ENCODE peak calls at places on chromosomes 12 and 14, in nine cellular contexts. B is body of pancreas, U is retinal pigment epithelial cell, W is cardiac muscle cell, H is foreskin fibroblast, G is ovary, N is astrocyte of the spinal cord, C is A549, K is AG09309. J is an unnamed sample.

GRCh38 chr14:94423465-94424056 is 29.0 kb downstream of the SERPINA11 start:
- DNase-seq in B (peak; percentile 81), U (no peak), W (peak; percentile 80), H (peak; percentile 38), G (peak; percentile 34), N (peak; percentile 74), C (peak; percentile 61), K (peak; percentile 28), J (peak; percentile 15)

GRCh38 chr12:94127239-94128131 is 20.9 kb upstream of the PLXNC1 start:
- DNase-seq in B (no peak), U (no peak), W (no peak), H (no peak), G (no peak), N (no peak), C (no peak), K (no peak), J (no peak)

GRCh38 chr14:76894308-76894707 is 68.1 kb downstream of the LRRC74A start:
- DNase-seq in B (no peak), U (no peak), W (no peak), H (no peak), G (no peak), N (no peak), C (no peak), K (no peak), J (no peak)

GRCh38 chr12:25994901-25995625 is 36.6 kb downstream of the RASSF8 start:
- DNase-seq in B (no peak), U (no peak), W (no peak), H (no peak), G (no peak), N (no peak), C (no peak), K (no peak), J (no peak)

GRCh38 chr12:55932546-55932919 is 1.6 kb downstream of the DGKA start:
- DNase-seq in B (peak; percentile 45), U (no peak), W (peak; percentile 44), H (no peak), G (no peak), N (peak; percentile 28), C (no peak), K (no peak), J (no peak)

GRCh38 chr12:94566345-94566744 is 84.0 kb downstream of the TMCC3 start:
- DNase-seq in B (no peak), U (no peak), W (no peak), H (no peak), G (no peak), N (no peak), C (no peak), K (no peak), J (no peak)

GRCh38 chr12:131586761-131587160 is 124.1 kb upstream of the SFSWAP start:
- DNase-seq in B (no peak), U (no peak), W (no peak), H (no peak), G (no peak), N (no peak), C (no peak), K (no peak), J (no peak)

GRCh38 chr12:76863811-76864210 is 15.0 kb downstream of the CSRP2 start:
- DNase-seq in B (no peak), U (no peak), W (no peak), H (peak; percentile 59), G (no peak), N (no peak), C (no peak), K (no peak), J (peak; percentile 27)

GRCh38 chr14:37625597-37626595 is 30.5 kb downstream of the TTC6 start:
- DNase-seq in B (no peak), U (no peak), W (no peak), H (no peak), G (no peak), N (peak; percentile 53), C (no peak), K (no peak), J (no peak)

GRCh38 chr14:103629503-103630121 is 601 bp downstream of the KLC1 start:
- DNase-seq in B (peak; percentile 34), U (no peak), W (peak; percentile 11), H (peak; percentile 33), G (peak; percentile 42), N (no peak), C (peak; percentile 43), K (no peak), J (no peak)

GRCh38 chr12:124804011-124804621 is 59.5 kb downstream of the SCARB1 start:
- DNase-seq in B (peak; percentile 55), U (peak; percentile 77), W (peak; percentile 12), H (no peak), G (peak; percentile 30), N (peak; percentile 13), C (peak; percentile 58), K (no peak), J (peak; percentile 16)

GRCh38 chr14:34604990-34605389 is 25.0 kb downstream of the SNX6 start:
- DNase-seq in B (no peak), U (no peak), W (peak; percentile 39), H (no peak), G (no peak), N (peak; percentile 72), C (peak; percentile 56), K (no peak), J (no peak)

GRCh38 chr14:85622106-85622505 is 92.2 kb downstream of the FLRT2 start:
- DNase-seq in B (no peak), U (no peak), W (no peak), H (no peak), G (no peak), N (no peak), C (no peak), K (no peak), J (no peak)

GRCh38 chr12:131983026-131983425 is 33.3 kb downstream of the EP400 start:
- DNase-seq in B (no peak), U (no peak), W (no peak), H (no peak), G (no peak), N (no peak), C (no peak), K (no peak), J (no peak)

GRCh38 chr14:89915114-89915878 is 39.2 kb downstream of the EFCAB11 start:
- DNase-seq in B (peak; percentile 71), U (peak; percentile 34), W (peak; percentile 80), H (no peak), G (peak; percentile 44), N (peak; percentile 83), C (peak; percentile 46), K (peak; percentile 31), J (peak; percentile 43)

DNA sequence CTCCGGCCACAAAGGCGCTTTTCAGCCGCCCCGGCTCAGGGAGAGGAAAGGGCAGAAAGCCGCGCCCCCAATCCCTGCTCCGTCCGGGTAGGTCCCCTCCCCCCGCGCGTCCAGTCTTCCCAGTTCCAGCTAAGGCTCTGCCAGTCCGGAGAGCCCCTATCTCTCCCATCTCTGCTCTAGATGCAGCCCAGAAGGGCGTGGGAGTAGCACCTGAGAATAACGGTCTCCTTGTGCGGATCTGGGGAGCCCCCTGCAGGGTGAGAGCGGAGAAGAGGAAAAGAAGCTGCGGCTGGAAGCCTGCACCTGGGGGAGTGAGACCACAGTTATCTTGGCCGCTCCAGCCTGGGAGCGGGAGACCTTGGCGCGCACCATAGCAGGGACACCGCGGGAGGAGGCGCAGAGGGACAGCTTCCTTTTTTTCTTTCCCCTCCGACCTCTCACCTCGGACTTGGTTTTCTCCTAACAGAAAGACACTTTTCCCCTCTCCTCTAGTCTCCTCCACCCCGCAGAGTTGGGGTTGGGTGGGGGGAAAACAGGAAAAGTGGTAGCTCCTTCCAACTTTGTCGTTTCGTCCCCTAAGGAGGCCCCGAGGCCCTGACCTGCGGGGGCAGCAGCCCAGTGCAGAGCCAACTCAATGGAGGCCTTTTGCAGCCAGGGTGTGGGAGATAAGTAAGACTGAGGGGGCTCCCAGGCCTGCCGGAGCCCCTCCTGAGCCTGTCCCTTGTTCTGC is 2.4 kb downstream of the DHH start:
- DNase-seq in B (no peak), U (no peak), W (peak; percentile 66), H (no peak), G (no peak), N (peak; percentile 35), C (peak; percentile 82), K (no peak), J (no peak)
- TF ChIP-seq CTCF in B (no peak), U (peak; percentile 72), W (peak; percentile 66), H (peak; percentile 57), G (no peak), N (peak; percentile 64), C (peak; percentile 54), K (peak; percentile 46), J (peak; percentile 55)

GRCh38 chr14:54220697-54221431 is 175.9 kb upstream of the CDKN3 start:
- DNase-seq in B (no peak), U (no peak), W (no peak), H (no peak), G (no peak), N (no peak), C (no peak), K (no peak), J (no peak)
- H3K4me3 ChIP-seq in B (no peak overlapping the region), U (no peak overlapping the region), W (peak overlapping the region; percentile 8), H (peak overlapping the region; percentile 36), G (peak overlapping the region; percentile 22), N (no peak overlapping the region), C (no peak overlapping the region), K (no peak overlapping the region), J (no peak overlapping the region)

DNA sequence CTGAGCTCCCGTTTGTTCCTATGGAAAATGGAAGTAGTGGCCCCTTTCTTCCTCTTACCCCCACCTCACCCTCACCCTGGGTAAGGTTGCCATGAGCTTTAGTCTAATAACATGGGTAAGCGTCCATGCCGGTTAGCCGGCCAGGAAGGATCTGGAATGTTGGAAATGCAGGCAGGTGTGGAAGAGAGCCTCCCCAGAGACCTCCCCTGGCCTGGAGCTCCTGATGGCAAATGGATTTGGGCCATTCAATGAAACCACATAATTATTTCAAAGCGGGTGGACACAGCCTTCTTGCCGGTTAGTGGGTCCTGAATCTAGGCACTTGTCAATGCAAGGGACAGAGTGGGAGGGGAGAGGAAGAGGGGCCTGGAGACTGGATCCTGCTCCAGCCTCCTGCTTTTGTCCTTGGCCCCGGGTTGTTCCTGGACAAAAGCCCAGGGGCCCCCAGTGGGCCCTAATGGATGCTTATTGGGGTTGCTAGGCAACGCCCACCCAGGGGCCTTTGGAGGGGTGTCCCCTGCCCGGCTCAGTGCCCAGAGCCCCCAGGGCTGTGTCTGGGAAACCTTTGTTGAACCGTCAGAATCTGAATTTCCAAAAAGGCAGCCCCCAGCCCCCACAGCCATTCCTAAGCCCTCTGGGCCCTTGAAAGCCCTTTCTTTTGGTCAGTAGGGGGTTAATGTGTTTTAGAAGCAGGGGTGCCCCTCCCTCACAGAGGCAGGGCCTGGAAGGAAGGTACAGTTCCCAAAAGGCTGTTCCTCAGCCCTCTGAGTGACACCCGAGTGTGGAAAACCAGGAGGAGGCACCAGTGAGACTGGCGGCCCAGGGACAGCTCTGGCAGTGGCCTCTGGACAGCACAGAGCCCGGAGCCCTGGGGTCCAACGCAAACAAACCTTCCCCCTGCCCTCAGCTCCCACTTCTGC is 19.0 kb downstream of the HHIPL1 start:
- DNase-seq in B (no peak), U (no peak), W (no peak), H (no peak), G (no peak), N (no peak), C (no peak), K (no peak), J (no peak)
- TF ChIP-seq CTCF in B (no peak), U (no peak), W (no peak), H (no peak), G (no peak), N (no peak), C (no peak), K (no peak), J (no peak)

DNA sequence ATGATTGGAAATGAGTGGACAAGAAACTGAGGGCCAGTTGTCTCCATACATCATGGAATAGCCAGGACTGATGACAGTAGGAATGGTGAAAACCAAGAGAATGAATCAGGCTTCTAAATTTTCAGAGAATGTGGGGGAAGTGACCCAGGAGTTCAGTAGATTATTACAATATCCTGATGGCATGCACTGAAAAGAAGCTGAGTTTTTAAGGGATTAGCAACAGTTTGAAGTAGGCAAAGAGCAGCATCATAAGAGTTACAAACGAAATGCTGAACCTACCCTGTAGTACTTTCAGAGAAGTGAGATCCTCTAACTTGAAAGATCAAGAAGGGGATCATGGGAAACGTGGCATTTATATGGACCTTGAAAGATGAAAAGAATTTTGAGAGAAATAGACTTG is 13.2 kb downstream of the SLC2A14 start:
- DNase-seq in B (no peak), U (no peak), W (no peak), H (peak; percentile 39), G (no peak), N (peak; percentile 53), C (no peak), K (peak; percentile 21), J (no peak)
- H3K4me3 ChIP-seq in B (no peak overlapping the region), U (no peak overlapping the region), W (no peak overlapping the region), H (no peak overlapping the region), G (no peak overlapping the region), N (no peak overlapping the region), C (no peak overlapping the region), K (no peak overlapping the region), J (no peak overlapping the region)